ENCODE peak calls at places on chromosomes 2 and 18, in seven cellular contexts. G, J, W, Q, C, X and O are unnamed samples.

GRCh38 chr2:161844845-161845244 is 220.6 kb downstream of the SLC4A10 start:
- DNase-seq in G (no peak), J (no peak), W (no peak), Q (no peak), C (no peak), X (peak; percentile 10), O (no peak)

GRCh38 chr2:42438685-42439084 is 55.1 kb downstream of the KCNG3 start:
- DNase-seq in G (no peak), J (no peak), W (no peak), Q (no peak), C (no peak), X (no peak), O (no peak)

GRCh38 chr18:9823805-9824473 is 61.8 kb upstream of the TXNDC2 start:
- DNase-seq in G (no peak), J (no peak), W (no peak), Q (no peak), C (no peak), X (no peak), O (no peak)

GRCh38 chr2:199973703-199974102 is 18.3 kb downstream of the MAIP1 start:
- DNase-seq in G (no peak), J (no peak), W (no peak), Q (peak; percentile 68), C (no peak), X (peak; percentile 46), O (no peak)

GRCh38 chr18:72235422-72235821 is 308.7 kb downstream of the CBLN2 start:
- DNase-seq in G (no peak), J (no peak), W (no peak), Q (no peak), C (no peak), X (peak; percentile 15), O (no peak)

GRCh38 chr2:24832991-24833671 is 39.9 kb downstream of the CENPO start:
- DNase-seq in G (no peak), J (no peak), W (peak; percentile 40), Q (no peak), C (no peak), X (no peak), O (no peak)

GRCh38 chr2:22517141-22517540 is 867.8 kb upstream of the KLHL29 start:
- DNase-seq in G (no peak), J (no peak), W (no peak), Q (no peak), C (no peak), X (no peak), O (no peak)

GRCh38 chr2:122236152-122236892 is 480.9 kb downstream of the TSN start:
- DNase-seq in G (no peak), J (no peak), W (no peak), Q (peak; percentile 88), C (no peak), X (peak; percentile 64), O (no peak)

GRCh38 chr2:138059967-138060635 is 95.8 kb downstream of the HNMT start:
- DNase-seq in G (no peak), J (no peak), W (no peak), Q (peak; percentile 92), C (no peak), X (peak; percentile 92), O (no peak)

GRCh38 chr18:58911241-58911640 is 46.6 kb downstream of the ZNF532 start:
- DNase-seq in G (no peak), J (no peak), W (no peak), Q (no peak), C (no peak), X (no peak), O (no peak)

GRCh38 chr2:43266692-43267091 is 40.3 kb upstream of the ZFP36L2 start:
- DNase-seq in G (no peak), J (no peak), W (peak; percentile 82), Q (no peak), C (peak; percentile 18), X (no peak), O (no peak)

GRCh38 chr2:236557894-236558532 is 11.6 kb upstream of the ACKR3 start:
- DNase-seq in G (no peak), J (no peak), W (no peak), Q (no peak), C (peak; percentile 40), X (no peak), O (no peak)

GRCh38 chr2:68911246-68911645 is 40.0 kb upstream of the BMP10 start:
- DNase-seq in G (no peak), J (no peak), W (no peak), Q (no peak), C (no peak), X (no peak), O (no peak)

GRCh38 chr2:232367591-232368233 is 10.8 kb upstream of the ALPP start:
- DNase-seq in G (no peak), J (no peak), W (peak; percentile 63), Q (no peak), C (no peak), X (peak; percentile 26), O (peak; percentile 47)

GRCh38 chr2:33496150-33496549 is 19.7 kb downstream of the RASGRP3 start:
- DNase-seq in G (no peak), J (no peak), W (no peak), Q (no peak), C (no peak), X (no peak), O (no peak)

GRCh38 chr18:48749768-48750167 is 201.0 kb downstream of the SMAD7 start:
- DNase-seq in G (no peak), J (no peak), W (no peak), Q (peak; percentile 82), C (no peak), X (no peak), O (no peak)
- TF ChIP-seq CTCF in G (no peak), J (no peak), W (peak; percentile 32), Q (peak; percentile 16), C (no peak), X (no peak), O (no peak)

DNA sequence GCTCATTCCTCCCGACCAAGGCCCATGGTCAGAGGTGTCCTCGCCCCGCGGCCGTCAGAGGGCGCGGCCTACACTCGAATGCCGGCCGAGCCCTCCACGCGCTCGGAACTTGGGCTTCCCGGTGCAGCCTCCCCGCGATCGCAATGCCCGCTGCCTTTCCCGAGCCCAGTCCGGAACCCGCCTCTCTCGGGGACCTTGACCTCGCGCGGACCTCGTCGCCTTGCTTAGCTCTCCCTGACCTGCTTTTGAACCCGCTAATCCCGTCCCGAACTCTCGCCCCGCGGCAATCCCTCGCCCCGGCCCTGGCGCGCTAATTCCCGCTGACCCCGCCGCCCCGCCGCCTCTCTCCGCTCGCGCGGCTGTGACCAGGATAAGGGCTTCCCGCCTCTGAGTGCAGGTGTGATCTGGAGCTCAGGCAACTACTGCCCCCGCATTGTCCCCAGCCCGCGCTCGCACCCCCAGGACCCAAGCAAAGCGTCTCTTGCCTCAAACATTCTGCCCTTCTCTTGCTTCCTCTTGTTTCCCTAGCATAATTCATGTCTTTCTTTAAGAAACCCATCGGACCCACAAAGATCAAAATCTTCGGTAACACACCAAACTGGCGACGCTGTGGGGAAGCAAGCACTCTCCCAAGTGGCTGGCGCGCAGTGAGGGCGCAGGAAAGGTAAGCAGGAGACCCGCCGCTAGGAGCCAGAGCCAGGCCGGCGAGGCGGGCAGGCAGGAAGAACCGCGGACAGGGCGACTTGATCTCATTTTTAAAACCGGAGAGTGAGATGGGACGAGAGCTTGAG is 46.6 kb upstream of the ATP6V1B1 start:
- DNase-seq in G (no peak), J (peak; percentile 16), W (no peak), Q (no peak), C (no peak), X (no peak), O (no peak)
- TF ChIP-seq CTCF in G (no peak), J (no peak), W (no peak), Q (peak; percentile 2), C (no peak), X (no peak), O (no peak)

GRCh38 chr2:152115952-152116351 is 17.1 kb upstream of the CACNB4 start:
- DNase-seq in G (no peak), J (no peak), W (no peak), Q (no peak), C (no peak), X (peak; percentile 43), O (no peak)

GRCh38 chr2:152122161-152122560 is 23.3 kb upstream of the CACNB4 start:
- DNase-seq in G (no peak), J (no peak), W (no peak), Q (no peak), C (no peak), X (no peak), O (no peak)

DNA sequence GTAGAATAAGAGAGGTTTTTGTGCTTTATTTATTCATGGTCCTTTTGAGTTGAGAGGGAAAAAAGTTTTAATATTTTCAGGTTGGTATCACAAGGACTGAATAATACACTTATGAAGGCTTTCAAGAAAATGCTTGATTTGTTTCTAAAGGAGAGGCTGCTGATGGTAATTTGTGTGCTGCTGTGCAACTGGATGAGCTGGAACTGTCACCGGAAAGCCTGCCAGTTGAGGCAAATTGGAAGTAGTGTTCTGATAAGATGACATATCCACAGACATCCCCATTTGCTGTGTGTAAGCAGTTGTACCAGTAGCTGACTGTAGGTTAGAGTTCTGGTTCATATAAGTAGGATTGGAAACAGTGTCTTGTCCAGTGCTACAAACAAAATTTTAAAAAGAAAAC is 21.6 kb upstream of the CACNB4 start:
- DNase-seq in G (no peak), J (no peak), W (no peak), Q (no peak), C (no peak), X (no peak), O (no peak)
- TF ChIP-seq CTCF in G (no peak), J (no peak), W (no peak), Q (no peak), C (no peak), X (no peak), O (no peak)

DNA sequence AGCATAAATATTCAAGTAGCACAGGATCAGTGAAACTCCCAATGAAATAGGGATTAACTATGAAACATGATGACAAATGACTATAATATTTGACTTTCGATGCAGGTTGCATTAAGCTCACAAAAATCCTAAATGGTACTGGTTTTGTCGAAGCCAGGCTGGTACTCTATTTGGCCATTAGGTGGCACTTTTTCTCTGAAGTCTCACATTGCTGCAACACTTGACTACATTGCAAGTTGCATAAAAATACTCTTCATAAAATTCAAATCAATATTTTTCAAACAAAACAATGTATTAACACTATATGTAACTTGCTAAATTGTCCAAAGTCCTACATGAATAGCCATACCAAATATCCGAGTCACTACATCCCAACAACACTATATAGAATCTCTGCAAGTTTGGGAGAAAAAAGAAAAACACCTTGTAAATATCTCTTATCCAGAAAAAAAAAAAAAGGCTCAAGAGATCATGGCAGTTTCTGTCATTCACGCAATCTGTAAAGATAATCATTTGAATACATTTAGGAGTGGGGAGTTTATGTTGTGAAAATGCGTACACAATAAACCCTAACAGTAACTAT is 9.5 kb downstream of the RTTN start:
- DNase-seq in G (no peak), J (peak; percentile 21), W (no peak), Q (peak; percentile 79), C (peak; percentile 49), X (peak; percentile 62), O (peak; percentile 18)
- TF ChIP-seq CTCF in G (peak; percentile 76), J (peak; percentile 45), W (peak; percentile 81), Q (peak; percentile 74), C (peak; percentile 92), X (peak; percentile 77), O (peak; percentile 66)

DNA sequence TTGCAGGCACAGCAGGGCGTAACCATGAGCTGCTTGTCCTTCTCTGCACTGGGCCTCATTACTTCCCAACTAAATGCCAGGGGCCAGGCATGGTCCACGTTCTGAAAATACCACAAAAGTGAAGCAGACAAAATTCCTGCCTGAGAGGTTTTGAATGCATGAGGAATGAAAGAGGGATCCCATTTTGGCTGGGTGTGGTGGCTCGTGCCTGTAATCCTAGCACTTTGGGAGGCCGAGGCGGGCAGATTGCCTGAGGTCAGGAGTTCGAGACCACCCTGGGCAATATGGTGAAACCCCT is 139.5 kb downstream of the MBP start:
- DNase-seq in G (no peak), J (no peak), W (no peak), Q (no peak), C (no peak), X (no peak), O (no peak)
- TF ChIP-seq CTCF in G (no peak), J (no peak), W (no peak), Q (no peak), C (no peak), X (no peak), O (no peak)

GRCh38 chr2:45483997-45484396 is 127.1 kb downstream of the SRBD1 start:
- DNase-seq in G (no peak), J (no peak), W (no peak), Q (peak; percentile 42), C (no peak), X (peak; percentile 24), O (no peak)
- TF ChIP-seq CTCF in G (no peak), J (peak; percentile 3), W (peak; percentile 8), Q (peak; percentile 33), C (no peak), X (peak; percentile 30), O (peak; percentile 49)